ENCODE peak calls at places on chromosome 5, in four cellular contexts. W is activated B cell treated with CpG ODN at 0.5 μM for 24 hours, T is activated gamma-delta T cell treated with Interleukin-2 at 50 U/mL for 16 hours, N is H7. J is an unnamed sample.

GRCh38 chr5:45696206-45696836 is at the start of gene HCN1:
- DNase-seq in W (no peak), T (no peak), N (peak), J (peak)

GRCh38 chr5:53031695-53032096 is 42.5 kb downstream of the ITGA2 start:
- DNase-seq in W (no peak), T (no peak), N (no peak), J (no peak)

GRCh38 chr5:173010021-173010420 is 26.4 kb downstream of the ATP6V0E1 start:
- DNase-seq in W (no peak), T (no peak), N (no peak), J (no peak)

GRCh38 chr5:87421307-87421706 is 8.6 kb upstream of the CCNH start:
- DNase-seq in W (no peak), T (no peak), N (no peak), J (no peak)

GRCh38 chr5:4868140-4868735 is 271.9 kb upstream of the ADAMTS16 start:
- DNase-seq in W (no peak), T (no peak), N (peak), J (peak)

GRCh38 chr5:142735323-142736246 is 34.6 kb upstream of the ARHGAP26 start:
- DNase-seq in W (no peak), T (no peak), N (no peak), J (no peak)

GRCh38 chr5:171484460-171484899 is 65.0 kb downstream of the FGF18 start:
- DNase-seq in W (peak), T (peak), N (peak), J (no peak)

GRCh38 chr5:36690041-36690941 is 83.9 kb downstream of the SLC1A3 start:
- DNase-seq in W (peak), T (peak), N (peak), J (peak)

GRCh38 chr5:148708854-148709253 is 54.5 kb upstream of the HTR4 start:
- DNase-seq in W (no peak), T (no peak), N (no peak), J (no peak)

GRCh38 chr5:82544004-82544403 is 265.9 kb upstream of the RPS23 start:
- DNase-seq in W (no peak), T (no peak), N (no peak), J (no peak)

GRCh38 chr5:37840036-37840909 is at the start of gene GDNF:
- DNase-seq in W (no peak), T (no peak), N (peak), J (peak)

GRCh38 chr5:179263391-179264052 is 81.7 kb downstream of the ADAMTS2 start:
- DNase-seq in W (peak), T (no peak), N (peak), J (peak)

GRCh38 chr5:17317499-17317898 is 100.1 kb downstream of the BASP1 start:
- DNase-seq in W (no peak), T (no peak), N (no peak), J (no peak)

GRCh38 chr5:31987985-31988710 is 186.0 kb downstream of the GOLPH3 start:
- DNase-seq in W (no peak), T (no peak), N (no peak), J (no peak)

GRCh38 chr5:123965626-123966025 is 453.6 kb downstream of the CSNK1G3 start:
- DNase-seq in W (no peak), T (no peak), N (no peak), J (no peak)

GRCh38 chr5:164597293-164597900 is 1092.0 kb downstream of the MAT2B start:
- DNase-seq in W (no peak), T (no peak), N (peak), J (no peak)

GRCh38 chr5:131644822-131645221 is 9.8 kb upstream of the RAPGEF6 start:
- DNase-seq in W (no peak), T (no peak), N (no peak), J (no peak)

GRCh38 chr5:132422720-132423442 is 53.4 kb downstream of the SLC22A5 start:
- DNase-seq in W (no peak), T (no peak), N (no peak), J (peak)

GRCh38 chr5:1011741-1012315 is 3.2 kb downstream of the NKD2 start:
- DNase-seq in W (no peak), T (no peak), N (no peak), J (no peak)

GRCh38 chr5:38695021-38695961 is 138.8 kb upstream of the LIFR start:
- DNase-seq in W (no peak), T (no peak), N (no peak), J (no peak)

GRCh38 chr5:56328753-56329560 is 95.8 kb upstream of the ANKRD55 start:
- DNase-seq in W (no peak), T (no peak), N (no peak), J (no peak)

GRCh38 chr5:115308815-115309214 is 12.4 kb upstream of the CCDC112 start:
- DNase-seq in W (no peak), T (no peak), N (no peak), J (no peak)

GRCh38 chr5:51203598-51203997 is 179.7 kb upstream of the ISL1 start:
- DNase-seq in W (no peak), T (no peak), N (no peak), J (no peak)

GRCh38 chr5:137870647-137871339 is 3.1 kb downstream of the MYOT start:
- DNase-seq in W (no peak), T (no peak), N (no peak), J (no peak)

GRCh38 chr5:127705120-127705892 is 2.1 kb downstream of the CCDC192 start:
- DNase-seq in W (no peak), T (no peak), N (no peak), J (peak)

GRCh38 chr5:9930156-9930555 is 300.0 kb upstream of the TAS2R1 start:
- DNase-seq in W (no peak), T (no peak), N (no peak), J (no peak)

GRCh38 chr5:143245929-143246561 is 157.4 kb downstream of the NR3C1 start:
- DNase-seq in W (no peak), T (no peak), N (no peak), J (no peak)

GRCh38 chr5:149166128-149166527 is 24.8 kb downstream of the ABLIM3 start:
- DNase-seq in W (no peak), T (no peak), N (no peak), J (no peak)

GRCh38 chr5:176415240-176416122 is 858 bp downstream of the CLTB start:
- DNase-seq in W (no peak), T (no peak), N (no peak), J (peak)

GRCh38 chr5:87113848-87114247 is 153.8 kb upstream of the RASA1 start:
- DNase-seq in W (no peak), T (no peak), N (no peak), J (no peak)

GRCh38 chr5:164422400-164422799 is 917.0 kb downstream of the MAT2B start:
- DNase-seq in W (no peak), T (no peak), N (peak), J (no peak)

GRCh38 chr5:146703499-146703898 is 175.1 kb downstream of the PPP2R2B start:
- DNase-seq in W (no peak), T (no peak), N (no peak), J (no peak)

GRCh38 chr5:59093329-59093728 is 510.5 kb downstream of the RAB3C start:
- DNase-seq in W (no peak), T (no peak), N (no peak), J (peak)

GRCh38 chr5:132260051-132260450 is 2.6 kb downstream of the PDLIM4 start:
- DNase-seq in W (no peak), T (no peak), N (peak), J (peak)

GRCh38 chr5:136042665-136043121 is 13.9 kb downstream of the TGFBI start:
- DNase-seq in W (no peak), T (no peak), N (no peak), J (no peak)

GRCh38 chr5:127723571-127723970 is 20.4 kb downstream of the CCDC192 start:
- DNase-seq in W (no peak), T (no peak), N (no peak), J (no peak)